ENCODE peak calls at places on chromosomes 4 and X, in seven cellular contexts. B is NCI-H1092; R is AG08396; K is activated CD4-positive, alpha-beta memory T cell treated with anti-CD3 and anti-CD28 coated beads for 36 hours; A is GM23248; W is substantia nigra; F is lung. D is an unnamed sample.

GRCh38 chrX:150361777-150362351 is 1.3 kb upstream of the MAMLD1 start:
- DNase-seq in B (no peak), R (peak), K (peak), A (peak), W (no peak), F (peak), D (no peak)

GRCh38 chr4:17055788-17056187 is 157.3 kb upstream of the LDB2 start:
- DNase-seq in B (no peak), R (peak), K (no peak), A (peak), W (no peak), F (no peak), D (no peak)

GRCh38 chr4:2745516-2745915 is 10.6 kb downstream of the TNIP2 start:
- DNase-seq in B (no peak), R (no peak), K (no peak), A (no peak), W (no peak), F (no peak), D (no peak)

GRCh38 chr4:53716471-53717063 is 125.3 kb upstream of the LNX1 start:
- DNase-seq in B (no peak), R (no peak), K (no peak), A (peak), W (no peak), F (no peak), D (no peak)

GRCh38 chr4:146059865-146060264 is 115.7 kb upstream of the LSM6 start:
- DNase-seq in B (no peak), R (no peak), K (no peak), A (no peak), W (no peak), F (no peak), D (no peak)

GRCh38 chrX:110341189-110342035 is 17.2 kb upstream of the RTL9 start:
- DNase-seq in B (no peak), R (peak), K (no peak), A (peak), W (no peak), F (no peak), D (no peak)

GRCh38 chr4:119300072-119300387 is 21.9 kb downstream of the FABP2 start:
- DNase-seq in B (no peak), R (peak), K (peak), A (peak), W (no peak), F (peak), D (no peak)

GRCh38 chr4:139550724-139551429 is 5.1 kb downstream of the SETD7 start:
- DNase-seq in B (no peak), R (no peak), K (no peak), A (peak), W (no peak), F (no peak), D (no peak)

GRCh38 chrX:40091691-40092421 is 5.9 kb downstream of the BCOR start:
- DNase-seq in B (no peak), R (no peak), K (no peak), A (no peak), W (no peak), F (no peak), D (no peak)

GRCh38 chr4:185573651-185574199 is 38.4 kb upstream of the PDLIM3 start:
- DNase-seq in B (peak), R (peak), K (no peak), A (peak), W (no peak), F (no peak), D (no peak)

GRCh38 chrX:21131346-21131745 is 242.9 kb upstream of the CNKSR2 start:
- DNase-seq in B (no peak), R (no peak), K (no peak), A (no peak), W (no peak), F (no peak), D (no peak)

GRCh38 chrX:78333521-78333920 is 6.1 kb upstream of the CYSLTR1 start:
- DNase-seq in B (no peak), R (no peak), K (no peak), A (no peak), W (no peak), F (no peak), D (peak)